ENCODE peak calls at places on chromosomes 16 and 17, in ten cellular contexts. M is CD8-positive, alpha-beta T cell; T is GM12865; O is left ventricle myocardium inferior; R is MCF 10A; Q is cardiac fibroblast; C is WERI-Rb-1; E is body of pancreas; F is activated B cell treated with CpG ODN at 0.5 μM for 24 hours; W is endothelial cell. G is an unnamed sample.

GRCh38 chr16:81251871-81252270 is 13.4 kb downstream of the BCO1 start:
- DNase-seq in M (no peak), T (no peak), O (no peak), R (no peak), Q (no peak), C (no peak), E (no peak), F (no peak), W (no peak), G (no peak)

GRCh38 chr17:50049636-50050035 is 6.3 kb upstream of the ITGA3 start:
- DNase-seq in M (no peak), T (no peak), O (no peak), R (peak), Q (no peak), C (no peak), E (no peak), F (no peak), W (no peak), G (no peak)

GRCh38 chr17:72691601-72692000 is 400.9 kb downstream of the SLC39A11 start:
- DNase-seq in M (no peak), T (no peak), O (no peak), R (peak), Q (peak), C (no peak), E (no peak), F (no peak), W (no peak), G (no peak)

GRCh38 chr16:67537636-67538591 is 9.3 kb downstream of the RIPOR1 start:
- DNase-seq in M (peak), T (peak), O (peak), R (no peak), Q (no peak), C (no peak), E (peak), F (peak), W (peak), G (peak)

GRCh38 chr16:72666267-72666666 is 381.7 kb downstream of the ZFHX3 start:
- DNase-seq in M (no peak), T (peak), O (no peak), R (no peak), Q (no peak), C (no peak), E (no peak), F (no peak), W (no peak), G (no peak)

GRCh38 chr17:14417336-14417735 is 116.5 kb downstream of the HS3ST3B1 start:
- DNase-seq in M (no peak), T (no peak), O (no peak), R (no peak), Q (no peak), C (no peak), E (no peak), F (no peak), W (no peak), G (no peak)

GRCh38 chr17:79400989-79401703 is 209.7 kb downstream of the RBFOX3 start:
- DNase-seq in M (peak), T (peak), O (peak), R (peak), Q (peak), C (peak), E (peak), F (peak), W (peak), G (peak)

GRCh38 chr17:69314246-69315030 is 12.5 kb downstream of the ABCA5 start:
- DNase-seq in M (no peak), T (no peak), O (no peak), R (no peak), Q (no peak), C (peak), E (no peak), F (no peak), W (no peak), G (no peak)

GRCh38 chr16:84136331-84137125 is 8.4 kb downstream of the HSDL1 start:
- DNase-seq in M (no peak), T (no peak), O (no peak), R (no peak), Q (no peak), C (no peak), E (no peak), F (no peak), W (no peak), G (no peak)

GRCh38 chr16:83517398-83517797 is 290.4 kb upstream of the HSBP1 start:
- DNase-seq in M (no peak), T (no peak), O (no peak), R (no peak), Q (no peak), C (no peak), E (no peak), F (no peak), W (no peak), G (no peak)

GRCh38 chr16:3514621-3515020 is 13.8 kb downstream of the CLUAP1 start:
- DNase-seq in M (no peak), T (no peak), O (no peak), R (no peak), Q (peak), C (no peak), E (no peak), F (no peak), W (no peak), G (no peak)

GRCh38 chr17:72169823-72170222 is 49.0 kb downstream of the SOX9 start:
- DNase-seq in M (no peak), T (peak), O (no peak), R (no peak), Q (no peak), C (no peak), E (no peak), F (no peak), W (no peak), G (peak)

GRCh38 chr17:1398900-1399299 is 1.1 kb downstream of the YWHAE start:
- DNase-seq in M (no peak), T (peak), O (no peak), R (peak), Q (peak), C (no peak), E (peak), F (no peak), W (peak), G (no peak)

GRCh38 chr16:74999683-75000480 is 1.1 kb downstream of the ZNRF1 start:
- DNase-seq in M (peak), T (peak), O (peak), R (no peak), Q (peak), C (peak), E (peak), F (peak), W (peak), G (peak)

GRCh38 chr16:58843675-58844074 is 109.6 kb upstream of the GOT2 start:
- DNase-seq in M (no peak), T (peak), O (no peak), R (peak), Q (peak), C (no peak), E (no peak), F (no peak), W (no peak), G (peak)
- TF ChIP-seq CTCF in M (no peak), T (peak), O (peak), R (peak), Q (no peak), C (no peak), E (peak), F (no peak), W (no peak), G (no peak)

DNA sequence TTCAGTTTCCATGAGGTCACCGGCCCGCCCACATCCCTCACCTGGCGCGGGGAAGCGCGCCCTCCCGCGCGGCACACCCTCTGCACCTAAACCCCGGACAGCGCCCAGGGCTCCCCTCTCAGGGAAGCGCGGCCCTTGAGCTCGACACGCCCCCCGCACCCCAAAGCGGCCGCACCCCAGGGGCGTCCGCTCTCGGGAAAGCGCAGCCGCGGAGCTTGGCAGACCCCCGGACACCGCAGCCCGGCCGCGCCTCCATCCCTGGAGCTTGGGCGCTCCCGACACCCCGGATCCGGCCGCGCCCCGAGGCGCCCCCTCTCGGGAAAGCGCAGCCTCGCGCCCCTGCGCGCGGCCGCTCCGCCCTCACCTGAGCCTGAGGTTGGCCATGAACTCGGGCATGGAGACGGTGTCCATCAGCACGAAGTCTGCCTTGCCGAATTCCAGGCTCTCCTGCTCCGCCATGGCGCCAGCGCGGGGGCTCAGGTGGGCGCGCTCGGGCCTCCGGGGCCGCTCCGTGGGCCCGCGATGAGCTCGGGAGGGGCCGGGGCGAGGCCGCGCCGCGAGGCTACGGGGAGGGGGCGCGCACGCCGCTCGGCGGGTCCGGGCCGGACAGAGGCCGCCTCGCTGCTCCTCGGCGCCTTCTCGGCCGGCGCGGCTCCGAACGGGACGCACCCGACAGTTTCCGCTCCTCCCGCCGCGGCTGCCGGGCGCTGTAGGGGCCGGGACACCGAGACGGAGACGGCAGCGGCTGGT is at the start of gene MYO1D:
- DNase-seq in M (peak), T (peak), O (peak), R (peak), Q (no peak), C (peak), E (peak), F (peak), W (no peak), G (peak)
- TF ChIP-seq CTCF in M (no peak), T (peak), O (peak), R (peak), Q (peak), C (peak), E (peak), F (no peak), W (peak), G (peak)

GRCh38 chr17:27244481-27245223 is 49.3 kb upstream of the WSB1 start:
- DNase-seq in M (no peak), T (no peak), O (peak), R (peak), Q (peak), C (no peak), E (peak), F (no peak), W (no peak), G (no peak)

GRCh38 chr17:27247958-27248342 is 46.0 kb upstream of the WSB1 start:
- DNase-seq in M (no peak), T (no peak), O (no peak), R (no peak), Q (no peak), C (no peak), E (no peak), F (no peak), W (no peak), G (no peak)

GRCh38 chr17:27246537-27246936 is 47.4 kb upstream of the WSB1 start:
- DNase-seq in M (no peak), T (no peak), O (no peak), R (no peak), Q (no peak), C (no peak), E (no peak), F (no peak), W (no peak), G (no peak)

GRCh38 chr17:27245230-27245696 is 48.7 kb upstream of the WSB1 start:
- DNase-seq in M (peak), T (peak), O (peak), R (peak), Q (peak), C (peak), E (peak), F (peak), W (peak), G (peak)

DNA sequence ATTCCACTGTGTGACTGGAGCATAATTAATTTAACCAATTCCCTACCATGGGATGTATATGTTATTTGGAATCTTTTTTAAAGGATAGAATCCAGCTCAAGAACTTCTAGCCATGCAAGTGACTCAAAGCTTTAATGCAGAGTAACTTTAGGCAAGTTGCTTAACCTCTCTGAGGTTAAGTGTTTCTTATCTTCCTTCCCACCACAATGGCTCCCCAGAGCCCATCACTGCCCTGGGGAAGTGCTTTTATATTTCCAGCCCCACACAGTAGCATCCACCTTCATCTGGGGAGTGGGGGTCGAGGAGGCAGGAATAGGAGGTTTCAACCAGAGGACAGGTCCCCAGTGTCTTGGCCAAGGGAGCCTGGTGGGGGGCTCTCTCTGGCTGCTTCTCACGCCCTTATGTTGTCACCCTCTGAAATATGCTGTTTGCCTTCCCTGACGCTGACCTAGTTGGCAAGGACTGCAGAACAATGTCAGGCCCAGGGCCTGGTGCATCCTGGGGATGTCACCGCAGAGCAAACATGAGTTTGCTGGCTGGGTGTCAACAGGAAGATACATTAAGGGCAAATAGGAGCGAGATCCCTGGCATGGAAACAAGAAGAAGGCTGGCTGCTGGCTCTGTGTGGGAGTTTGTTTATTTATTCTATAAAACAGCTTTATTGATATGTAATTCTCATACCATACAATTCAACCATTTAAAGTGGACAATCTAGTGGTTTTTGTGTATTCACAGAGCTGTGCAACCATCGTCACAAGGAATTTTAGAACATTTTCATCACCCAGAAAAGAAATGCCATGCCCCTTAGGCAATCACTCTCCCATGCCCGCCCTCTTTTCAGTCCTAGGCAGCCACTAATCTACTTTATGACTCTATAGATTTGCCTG is 46.6 kb upstream of the WSB1 start:
- DNase-seq in M (no peak), T (no peak), O (peak), R (peak), Q (peak), C (no peak), E (peak), F (no peak), W (no peak), G (no peak)
- TF ChIP-seq CTCF in M (no peak), T (no peak), O (no peak), R (no peak), Q (no peak), C (no peak), E (no peak), F (no peak), W (no peak), G (no peak)

GRCh38 chr17:83071966-83072562 is 7.3 kb upstream of the METRNL start:
- DNase-seq in M (no peak), T (no peak), O (no peak), R (no peak), Q (no peak), C (no peak), E (no peak), F (no peak), W (no peak), G (no peak)
- TF ChIP-seq CTCF in M (no peak), T (no peak), O (no peak), R (no peak), Q (no peak), C (no peak), E (no peak), F (no peak), W (no peak), G (no peak)

GRCh38 chr17:75261336-75262111 is at the start of the genes GGA3 and MRPS7:
- DNase-seq in M (peak), T (peak), O (peak), R (peak), Q (peak), C (peak), E (peak), F (peak), W (peak), G (peak)
- TF ChIP-seq CTCF in M (no peak), T (no peak), O (no peak), R (no peak), Q (no peak), C (no peak), E (no peak), F (no peak), W (no peak), G (no peak)

GRCh38 chr17:4159761-4160160 is 16.8 kb downstream of the CYB5D2 start:
- DNase-seq in M (no peak), T (no peak), O (no peak), R (no peak), Q (no peak), C (no peak), E (no peak), F (no peak), W (no peak), G (no peak)

GRCh38 chr17:4162366-4162765 is 19.4 kb downstream of the CYB5D2 start:
- DNase-seq in M (no peak), T (no peak), O (no peak), R (peak), Q (no peak), C (no peak), E (no peak), F (no peak), W (no peak), G (no peak)

GRCh38 chr17:4160294-4160859 is 17.4 kb downstream of the CYB5D2 start:
- DNase-seq in M (no peak), T (no peak), O (no peak), R (peak), Q (no peak), C (no peak), E (no peak), F (no peak), W (no peak), G (no peak)

GRCh38 chr17:4161560-4162221 is 18.7 kb downstream of the CYB5D2 start:
- DNase-seq in M (no peak), T (no peak), O (no peak), R (peak), Q (no peak), C (peak), E (no peak), F (no peak), W (no peak), G (no peak)

DNA sequence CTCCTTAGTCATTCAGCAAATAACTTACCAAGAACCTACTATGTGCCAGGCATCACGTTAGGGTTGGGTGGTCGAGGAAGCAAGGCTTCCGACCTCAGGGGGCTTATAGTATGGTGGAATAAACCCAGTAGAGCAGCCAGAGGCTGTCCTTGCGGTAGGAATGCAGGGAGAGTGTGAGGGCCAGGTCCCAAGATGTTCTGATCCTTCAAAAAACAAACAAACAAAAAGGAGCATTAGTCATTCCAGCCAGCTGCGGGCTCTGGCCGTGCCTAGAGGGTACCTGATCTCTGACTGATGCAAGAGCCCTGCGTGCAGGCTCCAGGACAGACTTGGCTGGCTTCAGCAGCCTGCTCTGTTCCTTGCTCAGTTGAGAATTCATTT is 18.2 kb downstream of the CYB5D2 start:
- DNase-seq in M (no peak), T (no peak), O (no peak), R (peak), Q (peak), C (no peak), E (no peak), F (no peak), W (no peak), G (no peak)
- TF ChIP-seq CTCF in M (no peak), T (no peak), O (no peak), R (peak), Q (peak), C (no peak), E (peak), F (no peak), W (no peak), G (no peak)

GRCh38 chr17:65208753-65209152 is 71.6 kb downstream of the RGS9 start:
- DNase-seq in M (no peak), T (no peak), O (no peak), R (no peak), Q (no peak), C (no peak), E (no peak), F (no peak), W (no peak), G (no peak)

GRCh38 chr17:65204001-65204400 is 66.8 kb downstream of the RGS9 start:
- DNase-seq in M (no peak), T (no peak), O (no peak), R (no peak), Q (no peak), C (no peak), E (no peak), F (no peak), W (no peak), G (no peak)

GRCh38 chr17:65198653-65199382 is 61.6 kb downstream of the RGS9 start:
- DNase-seq in M (peak), T (peak), O (no peak), R (peak), Q (peak), C (no peak), E (no peak), F (no peak), W (no peak), G (peak)

GRCh38 chr17:65205655-65206054 is 68.5 kb downstream of the RGS9 start:
- DNase-seq in M (no peak), T (no peak), O (no peak), R (no peak), Q (no peak), C (no peak), E (no peak), F (no peak), W (no peak), G (no peak)

GRCh38 chr17:65202833-65203571 is 65.8 kb downstream of the RGS9 start:
- DNase-seq in M (no peak), T (no peak), O (no peak), R (no peak), Q (no peak), C (no peak), E (no peak), F (no peak), W (no peak), G (no peak)
- TF ChIP-seq CTCF in M (no peak), T (no peak), O (no peak), R (no peak), Q (no peak), C (no peak), E (no peak), F (no peak), W (no peak), G (no peak)

G was measured in GM20000.